ENCODE peak calls at places on chromosomes 4 and X, in five cellular contexts. M is Panc1, N is SK-N-SH, V is breast epithelium, R is spleen. T is an unnamed sample. For H3K9me3, the result is how much of the 10 kb centered on the place peaks cover.

GRCh38 chr4:26052663-26053534 is 138.9 kb downstream of the SMIM20 start:
- DNase-seq in M (no peak), N (no peak), V (no peak), R (no peak), T (no peak)

GRCh38 chr4:83686166-83686565 is 150.3 kb downstream of the GPAT3 start:
- DNase-seq in M (no peak), N (no peak), V (no peak), R (no peak), T (peak)

GRCh38 chr4:61657016-61657415 is 456.9 kb downstream of the ADGRL3 start:
- DNase-seq in M (no peak), N (no peak), V (no peak), R (no peak), T (no peak)

GRCh38 chr4:48899950-48900349 is 6.6 kb downstream of the OCIAD2 start:
- DNase-seq in M (no peak), N (no peak), V (no peak), R (no peak), T (no peak)

GRCh38 chr4:93791570-93792195 is 36.9 kb upstream of the ATOH1 start:
- DNase-seq in M (peak), N (peak), V (no peak), R (no peak), T (peak)

GRCh38 chr4:2168469-2169319 is 73.2 kb downstream of the HAUS3 start:
- DNase-seq in M (no peak), N (no peak), V (no peak), R (no peak), T (no peak)

GRCh38 chr4:121448231-121448630 is 67.4 kb upstream of the QRFPR start:
- DNase-seq in M (no peak), N (no peak), V (no peak), R (no peak), T (no peak)

GRCh38 chr4:89754531-89754930 is 82.4 kb downstream of the SNCA start:
- DNase-seq in M (no peak), N (no peak), V (no peak), R (no peak), T (no peak)

GRCh38 chr4:25563071-25563564 is 92.5 kb upstream of the SLC34A2 start:
- DNase-seq in M (no peak), N (no peak), V (no peak), R (no peak), T (no peak)

GRCh38 chr4:96916731-96917130 is 1076.8 kb downstream of the PDHA2 start:
- DNase-seq in M (no peak), N (peak), V (no peak), R (no peak), T (no peak)

GRCh38 chr4:67207941-67208441 is 337.3 kb downstream of the CENPC start:
- DNase-seq in M (no peak), N (no peak), V (no peak), R (no peak), T (no peak)

GRCh38 chr4:81512945-81513584 is 41.4 kb upstream of the RASGEF1B start:
- DNase-seq in M (no peak), N (no peak), V (no peak), R (peak), T (no peak)

GRCh38 chrX:43224496-43224895 is 431.6 kb upstream of the MAOA start:
- DNase-seq in M (no peak), N (no peak), V (no peak), R (no peak), T (no peak)

GRCh38 chrX:31223817-31224216 is 152.0 kb upstream of the FTHL17 start:
- DNase-seq in M (no peak), N (no peak), V (no peak), R (no peak), T (no peak)

GRCh38 chr4:123102897-123103489 is 180.6 kb upstream of the NUDT6 start:
- DNase-seq in M (no peak), N (peak), V (no peak), R (no peak), T (no peak)

GRCh38 chr4:138438608-138439007 is 196.5 kb upstream of the SLC7A11 start:
- DNase-seq in M (no peak), N (no peak), V (no peak), R (no peak), T (no peak)

GRCh38 chrX:97199501-97199900 is 315.8 kb downstream of the RPA4 start:
- DNase-seq in M (no peak), N (no peak), V (no peak), R (no peak), T (no peak)

GRCh38 chrX:101029665-101030064 is 22.2 kb downstream of the TRMT2B start:
- DNase-seq in M (no peak), N (no peak), V (no peak), R (no peak), T (no peak)

GRCh38 chr4:87975466-87975865 is at the start of gene SPP1:
- DNase-seq in M (no peak), N (peak), V (no peak), R (peak), T (no peak)

GRCh38 chrX:48938721-48939416 is 18.5 kb downstream of the OTUD5 start:
- DNase-seq in M (no peak), N (no peak), V (no peak), R (peak), T (no peak)

GRCh38 chr4:95835672-95836071 is 4.2 kb upstream of the PDHA2 start:
- DNase-seq in M (no peak), N (peak), V (no peak), R (no peak), T (no peak)

GRCh38 chrX:136065044-136065671 is 79.9 kb downstream of the SLC9A6 start:
- DNase-seq in M (no peak), N (no peak), V (no peak), R (no peak), T (no peak)

GRCh38 chrX:9708923-9709553 is 56.6 kb downstream of the GPR143 start:
- DNase-seq in M (peak), N (peak), V (peak), R (peak), T (peak)

GRCh38 chr4:101678180-101678579 is 112.3 kb upstream of the BANK1 start:
- DNase-seq in M (no peak), N (no peak), V (no peak), R (no peak), T (no peak)

GRCh38 chr4:174358823-174359222 is 75.1 kb downstream of the CEP44 start:
- DNase-seq in M (no peak), N (no peak), V (no peak), R (no peak), T (no peak)

GRCh38 chr4:25484243-25484721 is 107.2 kb downstream of the ANAPC4 start:
- DNase-seq in M (no peak), N (no peak), V (no peak), R (no peak), T (no peak)

GRCh38 chr4:79065262-79065661 is 126.0 kb upstream of the PAQR3 start:
- DNase-seq in M (no peak), N (no peak), V (no peak), R (no peak), T (no peak)

GRCh38 chr4:77579406-77580076 is 26.1 kb upstream of the CXCL13 start:
- DNase-seq in M (no peak), N (no peak), V (no peak), R (no peak), T (no peak)

GRCh38 chr4:22635692-22636091 is 57.0 kb upstream of the GBA3 start:
- DNase-seq in M (no peak), N (no peak), V (no peak), R (no peak), T (no peak)

GRCh38 chr4:107853444-107854325 is 29.0 kb downstream of the SGMS2 start:
- DNase-seq in M (no peak), N (no peak), V (no peak), R (no peak), T (no peak)

GRCh38 chrX:75609361-75609760 is 86.5 kb upstream of the ZDHHC15 start:
- DNase-seq in M (no peak), N (no peak), V (no peak), R (no peak), T (no peak)

GRCh38 chr4:26178874-26179273 is 141.9 kb upstream of the RBPJ start:
- DNase-seq in M (no peak), N (no peak), V (peak), R (no peak), T (no peak)

GRCh38 chr4:83248486-83248885 is 36.1 kb downstream of the COQ2 start:
- DNase-seq in M (no peak), N (no peak), V (no peak), R (no peak), T (no peak)

DNA sequence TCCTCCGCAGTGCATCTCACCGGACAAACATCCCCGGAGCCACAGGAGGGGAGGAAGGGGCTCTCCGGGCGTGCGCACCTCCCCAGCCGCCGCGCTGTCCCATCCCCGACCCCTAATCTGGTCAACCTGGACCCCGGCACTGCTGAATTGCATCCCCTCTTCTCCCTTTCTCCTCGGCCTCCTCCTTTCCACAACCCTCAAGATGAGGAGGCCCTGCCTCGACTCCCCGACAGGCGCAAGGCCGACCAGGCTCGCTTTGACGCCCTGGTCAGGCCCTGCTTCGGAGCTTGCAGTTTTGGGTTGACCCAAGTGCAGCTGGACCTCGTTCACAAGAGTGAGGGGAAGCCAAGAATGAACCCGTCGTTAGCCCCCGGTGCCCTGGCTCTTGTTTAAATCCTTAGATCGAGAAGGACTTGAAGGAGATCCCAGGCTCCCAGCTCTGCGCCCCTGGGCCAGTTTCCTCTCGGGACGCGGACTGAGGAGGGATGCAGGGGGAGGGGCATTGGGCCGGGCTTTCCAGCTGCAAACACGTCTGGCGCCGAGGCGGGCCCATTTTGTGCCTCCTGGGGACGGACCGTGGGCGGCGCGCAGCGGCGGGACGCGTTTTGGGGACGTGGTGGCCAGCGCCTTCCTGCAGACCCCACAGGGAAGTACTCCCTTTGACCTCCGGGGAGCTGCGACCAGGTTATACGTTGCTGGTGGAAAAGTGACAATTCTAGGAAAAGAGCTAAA is 2.5 kb downstream of the PDGFRA start:
- DNase-seq in M (no peak), N (peak), V (peak), R (no peak), T (no peak)
- H3K4me3 ChIP-seq in M (no peak), N (peak), V (peak), R (peak), T (no peak)

GRCh38 chr4:153571006-153571545 is 104.9 kb downstream of the TMEM131L start:
- DNase-seq in M (no peak), N (no peak), V (no peak), R (no peak), T (no peak)
- TF ChIP-seq POLR2AphosphoS5 in M (no peak), N (no peak), V (no peak), R (no peak), T (no peak)

GRCh38 chr4:177125656-177126055 is 184.0 kb upstream of the NEIL3 start:
- DNase-seq in M (no peak), N (no peak), V (no peak), R (no peak), T (no peak)
- H3K9me3 ChIP-seq in M (under half), N (under half), V (under half), R (under half), T (under half)

DNA sequence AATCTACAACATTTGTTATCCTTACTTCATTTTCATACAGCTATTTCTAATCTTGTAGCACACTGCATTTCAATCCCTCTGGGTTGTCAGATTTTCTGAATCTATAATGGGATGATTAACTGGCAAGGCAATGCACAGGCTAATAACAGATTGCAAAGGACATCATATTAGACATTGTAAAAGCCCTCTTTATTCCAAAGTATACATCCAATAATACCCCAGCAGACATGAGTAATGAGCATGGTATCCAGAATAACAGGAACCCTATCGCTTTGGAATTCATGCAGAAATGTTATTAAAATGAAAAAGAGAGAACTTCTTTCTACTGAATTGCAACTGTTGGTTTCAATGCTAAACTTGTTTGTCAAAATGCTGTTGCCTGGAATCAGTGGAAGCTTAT is 122.9 kb downstream of the C4orf33 start:
- DNase-seq in M (no peak), N (no peak), V (no peak), R (no peak), T (no peak)
- H3K4me3 ChIP-seq in M (no peak), N (no peak), V (no peak), R (no peak), T (no peak)

DNA sequence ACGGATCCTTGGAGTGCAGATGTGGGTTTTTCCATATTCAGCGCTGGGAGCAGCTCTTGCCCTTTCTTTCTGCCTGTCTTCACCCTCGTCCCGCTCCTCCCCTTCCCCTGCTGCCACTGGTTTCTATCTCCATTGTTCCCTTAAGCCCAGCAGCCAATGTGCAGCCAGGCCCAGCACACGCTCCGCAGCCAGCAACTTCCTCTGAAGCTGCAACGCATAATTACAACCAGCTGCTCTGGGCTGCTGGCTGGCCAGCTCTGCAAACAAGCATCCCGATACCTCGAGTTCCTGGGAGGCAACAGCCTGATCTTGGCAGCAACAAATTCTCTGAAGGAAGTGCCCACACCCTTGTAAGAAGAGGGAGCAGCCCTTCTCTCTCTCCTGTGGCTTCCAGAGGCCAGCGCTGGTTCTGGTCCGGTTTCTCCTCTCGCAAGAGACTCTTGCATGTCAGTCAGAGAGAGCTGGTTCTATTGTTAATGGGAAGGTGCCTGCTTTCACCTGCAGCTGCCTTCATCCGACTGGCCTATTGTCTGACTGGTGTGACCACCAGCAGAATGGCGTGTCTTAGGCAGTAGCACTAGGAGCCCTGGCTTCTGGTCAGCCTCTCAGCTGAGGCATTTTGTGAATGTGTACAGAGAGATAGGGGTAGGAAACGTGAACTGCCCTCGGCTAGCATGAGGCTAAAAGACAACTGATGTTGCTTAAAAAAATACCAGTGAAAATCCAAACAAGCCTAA is 83.8 kb upstream of the MAML3 start:
- DNase-seq in M (no peak), N (peak), V (peak), R (peak), T (peak)
- TF ChIP-seq POLR2AphosphoS5 in M (no peak), N (peak), V (peak), R (peak), T (peak)

GRCh38 chr4:30362436-30362835 is 357.7 kb upstream of the PCDH7 start:
- DNase-seq in M (no peak), N (no peak), V (no peak), R (no peak), T (no peak)
- H3K9me3 ChIP-seq in M (under half), N (under half), V (under half), R (under half), T (under half)

GRCh38 chr4:91325495-91325894 is 978.3 kb upstream of the GRID2 start:
- DNase-seq in M (no peak), N (peak), V (no peak), R (no peak), T (peak)
- H3K4me3 ChIP-seq in M (no peak), N (no peak), V (no peak), R (no peak), T (no peak)

DNA sequence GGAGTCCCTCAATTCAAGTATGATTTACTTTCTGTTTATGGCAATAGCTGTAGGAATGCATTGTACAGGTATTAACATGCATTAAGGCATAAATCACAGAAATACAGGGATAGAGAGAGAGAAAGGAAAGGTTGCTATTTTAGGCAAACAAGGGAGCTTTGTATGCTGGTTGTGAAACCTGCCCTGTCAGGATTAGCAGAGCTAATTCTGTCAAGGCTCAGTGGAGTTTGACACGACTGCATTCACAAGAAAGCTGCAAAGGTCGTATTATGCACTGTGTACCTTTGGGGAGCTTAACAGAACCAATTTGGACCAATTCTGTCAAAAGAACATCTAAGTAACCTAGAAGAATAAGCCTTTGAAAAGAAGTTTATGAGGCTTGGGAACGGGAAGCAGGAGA is 239.3 kb downstream of the GRIA2 start:
- DNase-seq in M (no peak), N (no peak), V (no peak), R (no peak), T (no peak)
- TF ChIP-seq POLR2AphosphoS5 in M (no peak), N (no peak), V (no peak), R (no peak), T (no peak)

DNA sequence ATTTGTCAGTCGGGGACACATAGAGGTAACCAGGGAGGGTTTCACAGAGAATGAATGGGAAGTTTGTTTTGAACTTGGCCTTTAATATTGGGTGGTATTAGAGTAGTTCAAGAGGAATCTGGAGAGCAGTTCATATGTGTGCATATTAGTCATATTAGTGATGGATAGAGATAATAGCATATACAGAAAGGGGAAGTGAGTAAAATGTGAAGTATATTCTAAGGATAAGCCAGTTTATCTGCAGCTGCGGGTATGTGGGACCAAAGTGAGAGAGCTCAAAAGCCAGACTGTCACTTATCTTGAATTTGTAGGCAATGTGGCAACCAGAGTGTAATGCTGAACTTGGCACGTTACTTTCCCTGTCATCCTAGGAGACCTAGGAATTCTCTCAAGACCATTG is 169.9 kb downstream of the AFF2 start:
- DNase-seq in M (no peak), N (no peak), V (no peak), R (no peak), T (no peak)
- H3K9me3 ChIP-seq in M (under half), N (under half), V (under half), R (under half), T (under half)

GRCh38 chrX:119684916-119685224 is 8.1 kb downstream of the SEPTIN6 start:
- DNase-seq in M (no peak), N (no peak), V (no peak), R (no peak), T (no peak)
- H3K4me3 ChIP-seq in M (no peak), N (no peak), V (peak), R (no peak), T (no peak)